ENCODE peak calls at places on chromosome 11, in seven cellular contexts. E is stimulated activated CD4-positive, alpha-beta T cell treated with anti-CD3 and anti-CD28 coated beads, Interleukin-12 subunit alpha, Interleukin-12 subunit beta, amount 100 ng/mL, for 4 hours; J is coronary artery; Z is M059J; F is naive thymus-derived CD8-positive, alpha-beta T cell; Q is activated T-cell treated with anti-CD3 and anti-CD28 coated beads for 48 hours; X is epithelial cell of esophagus. R is an unnamed sample.

GRCh38 chr11:100719362-100719761 is 32.3 kb downstream of the ARHGAP42 start:
- DNase-seq in Q (no peak), X (peak), Z (peak), E (no peak), J (no peak), F (no peak), R (no peak)

GRCh38 chr11:92776676-92777075 is 192.8 kb upstream of the MTNR1B start:
- DNase-seq in X (no peak), Z (peak), J (no peak), Q (no peak), E (no peak), F (no peak), R (no peak)

GRCh38 chr11:60925685-60926267 is 1.5 kb downstream of the TMEM132A start:
- DNase-seq in E (no peak), F (no peak), Q (no peak), X (peak), Z (peak), J (no peak), R (peak)

GRCh38 chr11:75802022-75802912 is 12.7 kb upstream of the UVRAG start:
- DNase-seq in Q (no peak), E (no peak), X (no peak), Z (no peak), J (no peak), F (no peak), R (no peak)

GRCh38 chr11:5690736-5691135 is 1.1 kb downstream of the TRIM22 start:
- DNase-seq in J (peak), F (no peak), Q (no peak), Z (peak), X (no peak), E (no peak), R (no peak)

GRCh38 chr11:126354631-126355323 is 709 bp upstream of the ST3GAL4 start:
- DNase-seq in F (no peak), X (no peak), Z (no peak), Q (no peak), J (no peak), E (no peak), R (no peak)

GRCh38 chr11:17014321-17014773 is at the start of gene PLEKHA7:
- DNase-seq in Q (no peak), E (peak), F (no peak), J (no peak), Z (no peak), X (no peak), R (no peak)

GRCh38 chr11:88320149-88320559 is 17.4 kb downstream of the CTSC start:
- DNase-seq in Z (peak), F (no peak), X (no peak), Q (no peak), J (no peak), E (no peak), R (no peak)

GRCh38 chr11:123100378-123101085 is 38.6 kb upstream of the HSPA8 start:
- DNase-seq in J (no peak), Q (no peak), Z (peak), F (no peak), E (no peak), X (no peak), R (no peak)

GRCh38 chr11:94149435-94149834 is 20.8 kb downstream of the PANX1 start:
- DNase-seq in E (no peak), F (no peak), Z (no peak), J (no peak), Q (no peak), X (peak), R (no peak)

GRCh38 chr11:8408151-8408930 is 144.7 kb upstream of the LMO1 start:
- DNase-seq in Q (no peak), E (no peak), J (no peak), F (no peak), Z (peak), X (peak), R (peak)

GRCh38 chr11:62132689-62133293 is 9.0 kb downstream of the INCENP start:
- DNase-seq in Q (no peak), F (no peak), E (no peak), Z (no peak), X (no peak), J (no peak), R (no peak)

GRCh38 chr11:13924801-13925327 is 37.7 kb upstream of the SPON1 start:
- DNase-seq in Q (no peak), F (no peak), Z (no peak), X (no peak), E (no peak), J (no peak), R (no peak)

GRCh38 chr11:134014502-134014901 is 54.4 kb upstream of the JAM3 start:
- DNase-seq in E (no peak), F (no peak), X (no peak), J (no peak), Q (no peak), Z (peak), R (peak)

GRCh38 chr11:73158356-73159051 is 16.4 kb upstream of the FCHSD2 start:
- DNase-seq in Z (peak), E (no peak), Q (no peak), F (no peak), J (peak), X (no peak), R (no peak)

GRCh38 chr11:30255637-30256036 is 24.8 kb downstream of the FSHB start:
- DNase-seq in X (no peak), Z (no peak), F (no peak), J (no peak), E (no peak), Q (no peak), R (no peak)

GRCh38 chr11:123195182-123196059 is at the start of gene CLMP:
- DNase-seq in Z (peak), F (peak), Q (no peak), E (no peak), J (no peak), X (no peak), R (no peak)

GRCh38 chr11:78417175-78417887 is at the start of gene GAB2:
- DNase-seq in Z (no peak), E (peak), F (peak), J (peak), X (peak), Q (no peak), R (no peak)

GRCh38 chr11:117300773-117301172 is 9.6 kb downstream of the BACE1-AS start:
- DNase-seq in E (no peak), F (no peak), Q (no peak), J (no peak), X (no peak), Z (no peak), R (no peak)

GRCh38 chr11:73981051-73981805 is 1.4 kb downstream of the UCP2 start:
- DNase-seq in Q (no peak), J (no peak), F (no peak), E (no peak), X (no peak), Z (no peak), R (no peak)

GRCh38 chr11:104997288-104997687 is 25.7 kb downstream of the CASP5 start:
- DNase-seq in J (no peak), E (no peak), F (no peak), Z (peak), X (peak), Q (no peak), R (no peak)

GRCh38 chr11:47916361-47916841 is 64.0 kb upstream of the PTPRJ start:
- DNase-seq in F (no peak), E (no peak), J (no peak), Z (no peak), Q (no peak), X (no peak), R (no peak)

GRCh38 chr11:46050065-46050464 is 71.2 kb downstream of the PHF21A start:
- DNase-seq in Q (no peak), E (no peak), X (peak), Z (peak), J (no peak), F (no peak), R (no peak)

GRCh38 chr11:46967962-46968361 is 31.4 kb downstream of the CSTPP1 start:
- DNase-seq in Q (no peak), F (no peak), X (no peak), E (no peak), J (no peak), Z (no peak), R (no peak)

GRCh38 chr11:128565881-128566280 is 21.5 kb downstream of the ETS1 start:
- DNase-seq in X (no peak), E (no peak), J (no peak), F (no peak), Z (peak), Q (no peak), R (no peak)

GRCh38 chr11:73907191-73907590 is 30.4 kb downstream of the PAAF1 start:
- DNase-seq in Z (peak), Q (no peak), F (no peak), E (no peak), J (no peak), X (peak), R (no peak)